ENCODE peak calls at places on chromosomes 6 and 20, in six cellular contexts. D, G, H, E, A and O are unnamed samples.

GRCh38 chr6:1724616-1725015 is 114.9 kb downstream of the FOXC1 start:
- DNase-seq in A (no peak), D (no peak), E (no peak), H (no peak), G (peak; percentile 62), O (no peak)

GRCh38 chr20:40111282-40111681 is 577.8 kb downstream of the MAFB start:
- DNase-seq in D (no peak), E (no peak), H (no peak), G (no peak), A (no peak), O (no peak)

GRCh38 chr6:141969201-141969600 is 163.5 kb upstream of the GJE1 start:
- DNase-seq in H (no peak), D (no peak), E (no peak), G (no peak), A (no peak), O (peak; percentile 49)

GRCh38 chr6:52416629-52417151 is 3.5 kb upstream of the EFHC1 start:
- DNase-seq in G (peak; percentile 88), A (peak; percentile 79), D (no peak), H (peak; percentile 69), E (peak; percentile 73), O (peak; percentile 80)

GRCh38 chr6:158706369-158706982 is 56.6 kb downstream of the SYTL3 start:
- DNase-seq in A (peak; percentile 70), D (no peak), E (peak; percentile 51), H (no peak), G (peak; percentile 96), O (peak; percentile 49)

GRCh38 chr6:152943260-152943897 is 39.5 kb downstream of the FBXO5 start:
- DNase-seq in D (no peak), E (no peak), G (no peak), A (no peak), H (no peak), O (peak; percentile 97)

GRCh38 chr20:45097485-45098095 is 3.3 kb downstream of the KCNS1 start:
- DNase-seq in G (peak; percentile 45), D (no peak), E (no peak), A (no peak), H (no peak), O (no peak)

GRCh38 chr6:168009331-168009730 is 11.9 kb downstream of the KIF25 start:
- DNase-seq in E (no peak), G (no peak), H (no peak), D (no peak), A (no peak), O (peak; percentile 51)

GRCh38 chr6:169005141-169005540 is 248.5 kb downstream of the THBS2 start:
- DNase-seq in G (no peak), H (no peak), D (no peak), A (no peak), E (no peak), O (no peak)

GRCh38 chr6:29627762-29628418 is 5.1 kb downstream of the GABBR1 start:
- DNase-seq in E (peak; percentile 86), G (peak; percentile 96), A (peak; percentile 91), H (peak; percentile 86), D (peak; percentile 85), O (no peak)

GRCh38 chr20:3248167-3248992 is 9.4 kb upstream of the SLC4A11 start:
- DNase-seq in E (no peak), G (peak; percentile 71), D (peak; percentile 74), A (peak; percentile 46), H (peak; percentile 15), O (peak; percentile 32)

GRCh38 chr20:48944663-48945297 is 23.3 kb downstream of the ARFGEF2 start:
- DNase-seq in A (no peak), E (no peak), H (no peak), D (no peak), G (no peak), O (peak; percentile 39)

GRCh38 chr20:52193133-52193532 is 1.6 kb upstream of the ZFP64 start:
- DNase-seq in H (no peak), A (no peak), E (no peak), D (no peak), G (no peak), O (no peak)
- H3K4me3 ChIP-seq in H (no peak overlapping the region), A (no peak overlapping the region), E (no peak overlapping the region), D (peak overlapping the region; percentile 86), G (no peak overlapping the region), O (no peak overlapping the region)

GRCh38 chr20:31674895-31675827 is 37.4 kb downstream of the COX4I2 start:
- DNase-seq in H (no peak), G (peak; percentile 39), E (peak; percentile 64), D (no peak), A (peak; percentile 88), O (peak; percentile 35)
- H3K9ac ChIP-seq in H (no peak overlapping the region), G (no peak overlapping the region), E (no peak overlapping the region), D (no peak overlapping the region), A (peak overlapping the region; percentile 69), O (peak overlapping the region; percentile 11)

DNA sequence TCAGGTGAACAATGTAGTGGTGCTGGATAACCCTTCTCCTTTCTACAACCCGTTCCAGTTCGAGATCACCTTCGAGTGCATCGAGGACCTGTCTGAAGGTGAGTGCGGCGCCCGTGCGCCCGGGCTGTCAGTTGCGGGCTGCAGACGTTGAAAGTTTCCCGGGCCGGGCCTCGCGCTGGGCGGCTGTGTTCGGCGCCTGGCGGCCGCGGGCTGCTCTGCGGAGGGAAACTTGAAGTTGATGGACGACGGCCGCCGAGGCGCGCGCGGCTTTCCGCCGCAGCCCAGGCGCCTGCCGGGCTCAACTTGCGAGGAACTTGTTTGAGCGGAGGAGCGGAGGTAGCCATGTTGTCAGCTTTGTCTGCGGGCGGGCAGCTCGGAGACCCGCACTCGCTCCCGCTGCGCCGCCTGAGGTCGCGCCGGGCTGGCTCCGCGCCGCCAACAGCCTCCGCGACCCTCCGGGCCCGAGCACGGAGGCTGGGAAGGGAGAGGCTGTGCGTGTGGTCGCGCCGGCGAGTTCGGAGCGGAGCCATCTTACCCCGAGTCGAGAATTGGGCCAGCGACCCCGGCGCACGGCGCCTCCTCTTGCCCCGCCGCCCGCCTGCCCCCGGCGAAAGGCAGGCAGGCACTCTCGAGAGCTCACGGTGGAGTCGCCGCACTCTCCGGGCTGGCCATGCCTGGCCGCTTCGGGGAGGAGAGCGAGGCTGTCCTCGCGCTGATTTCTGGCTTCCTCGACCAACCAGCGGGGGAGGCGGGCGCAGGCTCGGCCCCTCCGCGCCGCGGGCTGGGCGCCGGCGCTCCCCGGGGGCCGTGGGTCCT is 681 bp downstream of the ASF1A start:
- DNase-seq in D (peak; percentile 74), H (peak; percentile 51), E (peak; percentile 66), A (peak; percentile 76), G (peak; percentile 65), O (peak; percentile 77)
- H3K4ac ChIP-seq in D (no peak overlapping the region), H (no peak overlapping the region), E (peak overlapping the region; percentile 60), A (peak overlapping the region; percentile 100), G (peak overlapping the region; percentile 76), O (peak overlapping the region; percentile 83)

DNA sequence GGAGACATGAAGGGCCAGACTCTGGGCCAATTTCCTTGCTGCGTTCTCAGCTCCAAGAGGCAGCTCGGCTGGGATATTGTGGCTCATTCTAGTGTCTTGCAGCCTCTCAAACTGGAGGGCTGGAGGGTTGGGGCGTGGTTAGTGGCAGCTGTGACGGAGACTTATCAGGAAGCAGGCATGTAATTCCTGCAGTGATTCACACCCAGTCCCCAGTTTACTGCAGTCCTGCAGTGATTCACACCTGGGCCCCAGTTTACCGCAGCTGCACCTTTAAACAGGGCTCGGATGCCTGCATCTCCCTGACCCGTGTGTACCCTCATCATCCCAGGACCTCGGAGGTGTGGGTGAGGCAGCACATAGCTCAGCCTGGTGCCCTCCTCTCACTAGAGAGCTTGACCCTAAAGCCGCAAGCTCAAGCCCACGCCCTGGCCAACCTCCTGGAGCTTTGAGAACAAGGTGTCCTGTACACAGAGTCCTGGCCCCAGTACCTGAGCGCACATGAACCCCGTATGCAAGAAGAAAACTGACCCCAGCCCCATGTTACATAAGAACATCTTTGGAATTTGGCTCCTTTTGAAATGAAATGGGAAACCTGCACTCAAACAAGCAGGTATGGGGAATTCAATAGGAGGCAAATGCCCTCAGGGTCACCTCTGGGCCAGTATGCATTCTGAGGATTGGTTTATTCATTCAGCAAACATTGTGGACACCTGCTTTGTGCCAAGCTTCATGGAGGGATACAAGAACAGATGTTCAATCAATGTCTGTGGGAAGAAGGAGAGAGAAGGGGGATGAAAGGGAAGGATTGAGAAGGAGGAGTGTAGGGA is 55.3 kb upstream of the FAM83D start:
- DNase-seq in H (no peak), A (no peak), G (peak; percentile 56), E (peak; percentile 1), D (no peak), O (peak; percentile 88)
- H3K4me3 ChIP-seq in H (no peak overlapping the region), A (no peak overlapping the region), G (no peak overlapping the region), E (no peak overlapping the region), D (no peak overlapping the region), O (peak overlapping the region; percentile 34)

GRCh38 chr20:51494241-51495110 is 48.0 kb downstream of the NFATC2 start:
- DNase-seq in G (no peak), A (no peak), E (no peak), H (no peak), D (no peak), O (no peak)

GRCh38 chr20:51495921-51496545 is 46.5 kb downstream of the NFATC2 start:
- DNase-seq in A (no peak), D (no peak), H (no peak), G (no peak), E (no peak), O (peak; percentile 59)

GRCh38 chr20:51498765-51499540 is 43.6 kb downstream of the NFATC2 start:
- DNase-seq in E (no peak), H (no peak), D (no peak), G (no peak), A (no peak), O (peak; percentile 56)

GRCh38 chr20:51497542-51498467 is 44.7 kb downstream of the NFATC2 start:
- DNase-seq in H (no peak), A (no peak), D (no peak), E (peak; percentile 31), G (no peak), O (no peak)

GRCh38 chr20:51496964-51497363 is 45.6 kb downstream of the NFATC2 start:
- DNase-seq in D (no peak), H (no peak), A (no peak), E (no peak), G (no peak), O (no peak)
- H3K9ac ChIP-seq in D (no peak overlapping the region), H (no peak overlapping the region), A (no peak overlapping the region), E (no peak overlapping the region), G (no peak overlapping the region), O (no peak overlapping the region)

GRCh38 chr20:64188682-64189529 is 24.7 kb downstream of the MYT1 start:
- DNase-seq in G (peak; percentile 83), H (peak; percentile 63), E (peak; percentile 69), A (peak; percentile 56), D (no peak), O (peak; percentile 3)

GRCh38 chr20:64186071-64186598 is 21.9 kb downstream of the MYT1 start:
- DNase-seq in H (no peak), D (no peak), G (no peak), A (no peak), E (no peak), O (no peak)

GRCh38 chr20:64189530-64189966 is 25.3 kb downstream of the MYT1 start:
- DNase-seq in E (no peak), D (no peak), A (no peak), H (no peak), G (peak; percentile 12), O (no peak)

GRCh38 chr20:64189986-64190385 is 25.7 kb downstream of the MYT1 start:
- DNase-seq in H (no peak), A (no peak), D (no peak), E (no peak), G (no peak), O (no peak)

DNA sequence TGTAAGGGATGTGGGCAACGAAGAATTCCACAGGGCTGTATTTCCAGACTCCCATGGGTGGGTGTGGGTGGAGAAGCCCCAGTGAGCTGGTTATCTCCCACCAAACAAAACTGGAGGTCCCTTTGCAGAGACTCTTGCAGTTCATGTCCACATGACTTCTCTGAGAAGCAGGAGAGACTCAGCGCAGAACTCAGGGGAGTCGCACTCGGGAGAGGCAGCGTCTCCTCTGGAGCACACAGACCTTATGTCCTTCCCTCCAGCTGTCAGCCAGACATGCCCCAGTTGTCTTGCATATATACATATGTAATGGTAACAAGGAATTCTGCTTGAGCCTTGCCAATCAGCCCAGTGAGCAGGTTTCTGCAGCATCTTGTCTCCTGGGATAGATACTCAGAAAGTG is 23.8 kb downstream of the MYT1 start:
- DNase-seq in G (no peak), D (no peak), A (no peak), E (no peak), H (no peak), O (no peak)
- H3K4ac ChIP-seq in G (no peak overlapping the region), D (no peak overlapping the region), A (no peak overlapping the region), E (no peak overlapping the region), H (no peak overlapping the region), O (no peak overlapping the region)